ENCODE peak calls at places on chromosomes 3 and 15, in ten cellular contexts. I is IMR-90, V is uterus, U is stomach, K is body of pancreas, Q is A549, J is ovary, D is heart left ventricle, H is tibial nerve, A is sigmoid colon. G is an unnamed sample.

GRCh38 chr3:4836516-4836915 is 142.7 kb upstream of the BHLHE40 start:
- DNase-seq in I (no peak), V (no peak), U (no peak), K (no peak), Q (no peak), J (no peak), D (no peak), H (no peak), A (no peak), G (no peak)

GRCh38 chr15:25378501-25378901 is 60.3 kb downstream of the UBE3A start:
- DNase-seq in I (peak), V (no peak), U (no peak), K (no peak), Q (no peak), J (no peak), D (no peak), H (no peak), A (no peak), G (peak)

GRCh38 chr3:126147932-126148683 is 32.3 kb downstream of the ALDH1L1 start:
- DNase-seq in I (no peak), V (peak), U (no peak), K (peak), Q (no peak), J (no peak), D (peak), H (no peak), A (no peak), G (no peak)

GRCh38 chr3:84738101-84738500 is 220.7 kb upstream of the CADM2 start:
- DNase-seq in I (no peak), V (no peak), U (no peak), K (no peak), Q (no peak), J (no peak), D (no peak), H (no peak), A (no peak), G (no peak)

GRCh38 chr15:49495993-49496747 is 73.1 kb downstream of the FGF7 start:
- DNase-seq in I (peak), V (no peak), U (no peak), K (no peak), Q (no peak), J (no peak), D (no peak), H (no peak), A (no peak), G (no peak)

GRCh38 chr15:35698331-35698730 is 152.4 kb upstream of the DPH6 start:
- DNase-seq in I (no peak), V (no peak), U (no peak), K (no peak), Q (no peak), J (no peak), D (no peak), H (no peak), A (no peak), G (no peak)

GRCh38 chr3:63972196-63972595 is 51.1 kb downstream of the PSMD6 start:
- DNase-seq in I (peak), V (no peak), U (no peak), K (no peak), Q (no peak), J (no peak), D (no peak), H (no peak), A (no peak), G (no peak)

GRCh38 chr3:42979044-42979962 is at the start of gene GASK1A:
- DNase-seq in I (no peak), V (peak), U (peak), K (peak), Q (no peak), J (peak), D (peak), H (peak), A (peak), G (no peak)

GRCh38 chr3:194194051-194194756 is 58.3 kb downstream of the HES1 start:
- DNase-seq in I (no peak), V (no peak), U (no peak), K (no peak), Q (no peak), J (no peak), D (no peak), H (no peak), A (no peak), G (no peak)

GRCh38 chr15:78673476-78673875 is 32.5 kb upstream of the CHRNB4 start:
- DNase-seq in I (no peak), V (no peak), U (no peak), K (no peak), Q (no peak), J (no peak), D (no peak), H (no peak), A (peak), G (no peak)

GRCh38 chr3:126549861-126550487 is 8.8 kb downstream of the C3orf22 start:
- DNase-seq in I (no peak), V (peak), U (peak), K (no peak), Q (no peak), J (no peak), D (no peak), H (no peak), A (peak), G (no peak)

GRCh38 chr3:48989796-48990635 is at the start of gene P4HTM:
- DNase-seq in I (peak), V (peak), U (peak), K (peak), Q (no peak), J (peak), D (peak), H (peak), A (peak), G (peak)
- TF ChIP-seq POLR2A in I (peak), V (peak), U (no peak), K (no peak), Q (peak), J (peak), D (peak), H (peak), A (peak), G (peak)

GRCh38 chr3:150762662-150763121 is 277 bp downstream of the SIAH2 start:
- DNase-seq in I (no peak), V (no peak), U (no peak), K (no peak), Q (no peak), J (no peak), D (no peak), H (no peak), A (no peak), G (no peak)
- TF ChIP-seq POLR2A in I (no peak), V (no peak), U (no peak), K (no peak), Q (no peak), J (no peak), D (peak), H (no peak), A (no peak), G (no peak)

GRCh38 chr15:37101634-37102314 is 1.4 kb upstream of the MEIS2 start:
- DNase-seq in I (peak), V (peak), U (peak), K (peak), Q (peak), J (peak), D (peak), H (no peak), A (peak), G (peak)
- TF ChIP-seq POLR2A in I (peak), V (peak), U (no peak), K (no peak), Q (peak), J (no peak), D (peak), H (no peak), A (peak), G (no peak)

DNA sequence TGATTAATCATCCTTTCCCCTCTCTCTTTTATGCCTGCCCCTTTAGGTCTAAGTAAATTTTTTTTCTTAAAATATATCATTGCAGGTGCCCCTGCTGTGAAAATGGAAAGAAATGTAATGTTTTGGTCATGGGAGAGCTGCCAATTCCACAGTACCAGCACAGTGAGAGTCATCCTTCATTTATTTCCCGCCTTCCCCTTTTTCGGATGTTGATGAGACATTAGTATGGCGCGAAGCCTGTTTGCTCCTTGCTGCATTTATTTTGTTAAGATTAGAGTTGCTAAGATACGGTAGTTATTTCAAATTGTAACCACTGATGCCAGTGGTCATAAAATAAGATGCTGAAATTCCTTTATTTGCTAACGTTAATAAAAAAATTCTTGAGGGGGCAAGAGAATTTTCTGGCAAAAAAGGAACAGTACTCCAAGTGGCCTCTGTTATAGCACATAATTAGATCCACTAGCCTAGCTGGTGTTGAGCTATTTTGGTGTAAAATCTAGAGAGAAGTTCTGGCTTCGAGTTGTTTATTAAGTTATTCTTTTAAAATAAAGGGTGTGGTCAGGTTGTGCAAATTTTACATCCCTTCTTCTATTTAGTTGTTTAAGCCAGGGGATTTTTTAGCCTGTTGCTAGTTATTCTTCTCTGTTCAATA is 62.8 kb downstream of the MDFIC2 start:
- DNase-seq in I (no peak), V (no peak), U (no peak), K (no peak), Q (peak), J (no peak), D (no peak), H (no peak), A (no peak), G (no peak)
- TF ChIP-seq POLR2A in I (no peak), V (no peak), U (no peak), K (no peak), Q (no peak), J (no peak), D (no peak), H (no peak), A (no peak), G (no peak)